ENCODE peak calls at places on chromosomes 5 and 9, in seven cellular contexts. U is stimulated activated CD8-positive, alpha-beta memory T cell treated with anti-CD3 and anti-CD28 coated beads, Interleukin-7, amount 100 ng/mL, for 1 hour; V is dermis microvascular lymphatic vessel endothelial cell; R is HTR-8/SVneo; Q is ACHN; T is GF-D8; N is EH. D is an unnamed sample.

GRCh38 chr5:178365501-178366440 is 133.2 kb upstream of the PHYKPL start:
- DNase-seq in U (no peak), V (no peak), R (no peak), Q (no peak), T (no peak), N (no peak), D (no peak)

GRCh38 chr9:33265211-33265885 is 499 bp downstream of the CHMP5 start:
- DNase-seq in U (no peak), V (no peak), R (peak), Q (no peak), T (no peak), N (peak), D (no peak)

GRCh38 chr9:4228606-4229005 is 71.3 kb downstream of the GLIS3 start:
- DNase-seq in U (no peak), V (peak), R (peak), Q (peak), T (no peak), N (peak), D (peak)

GRCh38 chr9:86099695-86100364 is 472 bp upstream of the GOLM1 start:
- DNase-seq in U (no peak), V (no peak), R (no peak), Q (no peak), T (no peak), N (peak), D (peak)

GRCh38 chr5:140734354-140734753 is 34.1 kb downstream of the ZMAT2 start:
- DNase-seq in U (no peak), V (no peak), R (no peak), Q (no peak), T (no peak), N (peak), D (no peak)

GRCh38 chr9:35675732-35676392 is 2.1 kb downstream of the CA9 start:
- DNase-seq in U (no peak), V (no peak), R (no peak), Q (no peak), T (no peak), N (no peak), D (no peak)

GRCh38 chr5:102754499-102755424 is at the start of gene PAM:
- DNase-seq in U (peak), V (peak), R (peak), Q (peak), T (peak), N (peak), D (peak)

GRCh38 chr5:113663879-113664278 is 150.4 kb downstream of the YTHDC2 start:
- DNase-seq in U (no peak), V (peak), R (no peak), Q (peak), T (no peak), N (peak), D (peak)

GRCh38 chr5:43729846-43730478 is 127.0 kb downstream of the NNT start:
- DNase-seq in U (no peak), V (peak), R (peak), Q (peak), T (no peak), N (peak), D (peak)

GRCh38 chr9:34275811-34276210 is 53.3 kb downstream of the KIF24 start:
- DNase-seq in U (no peak), V (no peak), R (no peak), Q (no peak), T (no peak), N (no peak), D (no peak)

GRCh38 chr5:87735918-87736317 is 323.2 kb upstream of the CCNH start:
- DNase-seq in U (no peak), V (no peak), R (no peak), Q (no peak), T (no peak), N (no peak), D (no peak)